ENCODE peak calls at places on chromosomes 1 and 21, in five cellular contexts. One of them, this sample, is unnamed.

GRCh38 chr1:234538062-234538731 is 59.2 kb upstream of the TARBP1 start:
- DNase-seq in transverse colon: peak; percentile 70
- DNase-seq in body of pancreas: peak; percentile 56
- DNase-seq in prostate gland: no peak
- DNase-seq in Peyer's patch: no peak
- DNase-seq in this sample: no peak

GRCh38 chr1:231872461-231872910 is 245.9 kb downstream of the DISC1 start:
- DNase-seq in transverse colon: no peak
- DNase-seq in body of pancreas: no peak
- DNase-seq in prostate gland: no peak
- DNase-seq in Peyer's patch: no peak
- DNase-seq in this sample: no peak

GRCh38 chr1:118147542-118147941 is 37.5 kb downstream of the SPAG17 start:
- DNase-seq in transverse colon: no peak
- DNase-seq in body of pancreas: no peak
- DNase-seq in prostate gland: no peak
- DNase-seq in Peyer's patch: no peak
- DNase-seq in this sample: no peak

GRCh38 chr1:38151399-38151798 is 104.8 kb upstream of the POU3F1 start:
- DNase-seq in transverse colon: no peak
- DNase-seq in body of pancreas: no peak
- DNase-seq in prostate gland: no peak
- DNase-seq in Peyer's patch: no peak
- DNase-seq in this sample: no peak

GRCh38 chr1:238961790-238962189 is 424.6 kb upstream of the CHRM3 start:
- DNase-seq in transverse colon: no peak
- DNase-seq in body of pancreas: no peak
- DNase-seq in prostate gland: no peak
- DNase-seq in Peyer's patch: no peak
- DNase-seq in this sample: no peak

GRCh38 chr1:176566004-176566975 is 103.3 kb downstream of the PAPPA2 start:
- DNase-seq in transverse colon: no peak
- DNase-seq in body of pancreas: no peak
- DNase-seq in prostate gland: no peak
- DNase-seq in Peyer's patch: no peak
- DNase-seq in this sample: no peak

GRCh38 chr1:2940178-2940577 is 81.1 kb upstream of the ACTRT2 start:
- DNase-seq in transverse colon: no peak
- DNase-seq in body of pancreas: no peak
- DNase-seq in prostate gland: no peak
- DNase-seq in Peyer's patch: no peak
- DNase-seq in this sample: no peak

GRCh38 chr1:154157520-154158306 is 2.8 kb upstream of the NUP210L start:
- DNase-seq in transverse colon: no peak
- DNase-seq in body of pancreas: no peak
- DNase-seq in prostate gland: no peak
- DNase-seq in Peyer's patch: peak; percentile 28
- DNase-seq in this sample: peak; percentile 49

GRCh38 chr1:27522148-27522859 is 32.3 kb upstream of the WASF2 start:
- DNase-seq in transverse colon: no peak
- DNase-seq in body of pancreas: no peak
- DNase-seq in prostate gland: peak; percentile 79
- DNase-seq in Peyer's patch: peak; percentile 37
- DNase-seq in this sample: no peak

GRCh38 chr1:53090227-53091147 is 28.5 kb downstream of the PODN start:
- DNase-seq in transverse colon: peak; percentile 65
- DNase-seq in body of pancreas: no peak
- DNase-seq in prostate gland: no peak
- DNase-seq in Peyer's patch: no peak
- DNase-seq in this sample: no peak

GRCh38 chr1:8889925-8890785 is 11.7 kb upstream of the ENO1 start:
- DNase-seq in transverse colon: peak; percentile 74
- DNase-seq in body of pancreas: peak; percentile 54
- DNase-seq in prostate gland: peak; percentile 92
- DNase-seq in Peyer's patch: peak; percentile 34
- DNase-seq in this sample: peak; percentile 97

GRCh38 chr1:174710868-174711845 is 263.4 kb downstream of the GPR52 start:
- DNase-seq in transverse colon: no peak
- DNase-seq in body of pancreas: no peak
- DNase-seq in prostate gland: no peak
- DNase-seq in Peyer's patch: no peak
- DNase-seq in this sample: no peak

GRCh38 chr1:236795035-236795756 is at the start of gene MTR:
- DNase-seq in transverse colon: peak; percentile 98
- DNase-seq in body of pancreas: peak; percentile 98
- DNase-seq in prostate gland: peak; percentile 99
- DNase-seq in Peyer's patch: peak; percentile 99
- DNase-seq in this sample: peak; percentile 100

GRCh38 chr1:147337040-147337439 is 94.6 kb downstream of the CHD1L start:
- DNase-seq in transverse colon: no peak
- DNase-seq in body of pancreas: no peak
- DNase-seq in prostate gland: no peak
- DNase-seq in Peyer's patch: no peak
- DNase-seq in this sample: no peak

GRCh38 chr1:224259986-224260385 is 70.0 kb downstream of the NVL start:
- DNase-seq in transverse colon: no peak
- DNase-seq in body of pancreas: no peak
- DNase-seq in prostate gland: no peak
- DNase-seq in Peyer's patch: no peak
- DNase-seq in this sample: no peak

GRCh38 chr21:44934276-44934675 is 5.6 kb upstream of the SLX9 start:
- DNase-seq in transverse colon: no peak
- DNase-seq in body of pancreas: no peak
- DNase-seq in prostate gland: no peak
- DNase-seq in Peyer's patch: no peak
- DNase-seq in this sample: no peak

GRCh38 chr21:45309069-45309521 is 21.4 kb upstream of the POFUT2 start:
- DNase-seq in transverse colon: peak; percentile 70
- DNase-seq in body of pancreas: peak; percentile 58
- DNase-seq in prostate gland: no peak
- DNase-seq in Peyer's patch: peak; percentile 40
- DNase-seq in this sample: peak; percentile 82

GRCh38 chr1:53956308-53957168 is 10.4 kb downstream of the LRRC42 start:
- DNase-seq in transverse colon: no peak
- DNase-seq in body of pancreas: no peak
- DNase-seq in prostate gland: no peak
- DNase-seq in Peyer's patch: no peak
- DNase-seq in this sample: no peak

GRCh38 chr1:207017615-207018559 is 14.7 kb downstream of the C1orf116 start:
- DNase-seq in transverse colon: no peak
- DNase-seq in body of pancreas: peak; percentile 60
- DNase-seq in prostate gland: peak; percentile 63
- DNase-seq in Peyer's patch: no peak
- DNase-seq in this sample: peak; percentile 45

GRCh38 chr1:214281030-214281901 is at the start of gene SMYD2:
- DNase-seq in transverse colon: peak; percentile 80
- DNase-seq in body of pancreas: peak; percentile 73
- DNase-seq in prostate gland: peak; percentile 65
- DNase-seq in Peyer's patch: peak; percentile 74
- DNase-seq in this sample: peak; percentile 80

GRCh38 chr1:59554752-59555151 is 257.9 kb downstream of the FGGY start:
- DNase-seq in transverse colon: no peak
- DNase-seq in body of pancreas: no peak
- DNase-seq in prostate gland: no peak
- DNase-seq in Peyer's patch: no peak
- DNase-seq in this sample: no peak

GRCh38 chr1:143735764-143736461 is 235.9 kb downstream of the FAM72C start:
- DNase-seq in transverse colon: no peak
- DNase-seq in body of pancreas: no peak
- DNase-seq in prostate gland: no peak
- DNase-seq in Peyer's patch: no peak
- DNase-seq in this sample: no peak

GRCh38 chr1:22916469-22916817 is 56.2 kb downstream of the LACTBL1 start:
- DNase-seq in transverse colon: no peak
- DNase-seq in body of pancreas: no peak
- DNase-seq in prostate gland: no peak
- DNase-seq in Peyer's patch: no peak
- DNase-seq in this sample: no peak

GRCh38 chr1:246063013-246063616 is 444.0 kb downstream of the SMYD3 start:
- DNase-seq in transverse colon: no peak
- DNase-seq in body of pancreas: no peak
- DNase-seq in prostate gland: no peak
- DNase-seq in Peyer's patch: no peak
- DNase-seq in this sample: no peak

DNA sequence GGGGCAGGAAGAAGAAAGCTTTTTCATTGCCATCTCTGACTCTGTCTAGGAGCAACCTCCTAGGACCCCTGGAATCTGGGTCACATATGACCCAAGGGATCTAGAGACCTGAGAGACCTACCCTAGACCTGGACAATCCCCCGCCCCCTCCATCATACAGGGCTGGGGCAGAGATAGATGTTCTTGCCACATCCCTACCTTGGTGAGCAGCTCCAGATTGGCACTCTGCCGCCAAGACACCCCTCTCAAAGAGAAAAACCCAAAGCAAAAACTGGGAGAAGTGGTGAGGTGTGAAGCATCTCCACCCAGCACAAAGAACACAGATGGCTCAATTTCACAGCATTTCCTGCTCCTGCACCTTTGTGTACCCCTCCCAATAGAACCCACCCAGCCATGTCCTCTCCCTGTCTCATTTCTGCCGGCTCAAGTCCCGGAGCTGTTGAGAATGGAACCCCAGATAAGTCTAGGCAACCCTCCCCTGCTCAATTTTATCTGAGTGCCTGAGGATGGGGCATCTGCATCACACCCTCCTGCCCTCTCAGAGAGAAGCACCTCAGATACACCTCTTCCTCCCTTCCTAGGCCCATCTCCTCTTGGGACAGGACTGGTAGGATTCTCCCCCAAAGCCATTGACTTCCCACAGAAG is 1.2 kb downstream of the KIF21B start:
- DNase-seq in transverse colon: no peak
- DNase-seq in body of pancreas: no peak
- DNase-seq in prostate gland: no peak
- DNase-seq in Peyer's patch: no peak
- DNase-seq in this sample: no peak
- H3K4me3 ChIP-seq in transverse colon: peak overlapping the region; percentile 36
- H3K4me3 ChIP-seq in body of pancreas: no peak overlapping the region
- H3K4me3 ChIP-seq in prostate gland: peak overlapping the region; percentile 40
- H3K4me3 ChIP-seq in Peyer's patch: peak overlapping the region; percentile 81
- H3K4me3 ChIP-seq in this sample: peak overlapping the region; percentile 64

GRCh38 chr1:10772711-10773110 is 23.7 kb downstream of the CASZ1 start:
- DNase-seq in transverse colon: no peak
- DNase-seq in body of pancreas: no peak
- DNase-seq in prostate gland: no peak
- DNase-seq in Peyer's patch: no peak
- DNase-seq in this sample: no peak
- H3K4me1 ChIP-seq in transverse colon: peaks cover 44% of the 10 kb centered on the region
- H3K4me1 ChIP-seq in body of pancreas: peaks cover 13% of the 10 kb centered on the region
- H3K4me1 ChIP-seq in prostate gland: peaks cover 51% of the 10 kb centered on the region
- H3K4me1 ChIP-seq in Peyer's patch: no peaks in the 10 kb centered on the region
- H3K4me1 ChIP-seq in this sample: peaks cover 7% of the 10 kb centered on the region

GRCh38 chr1:211258310-211258755 is 833 bp upstream of the RCOR3 start:
- DNase-seq in transverse colon: peak; percentile 84
- DNase-seq in body of pancreas: peak; percentile 84
- DNase-seq in prostate gland: peak; percentile 67
- DNase-seq in Peyer's patch: peak; percentile 68
- DNase-seq in this sample: peak; percentile 80

GRCh38 chr1:211259596-211260126 is 495 bp downstream of the RCOR3 start:
- DNase-seq in transverse colon: peak; percentile 61
- DNase-seq in body of pancreas: peak; percentile 55
- DNase-seq in prostate gland: peak; percentile 58
- DNase-seq in Peyer's patch: peak; percentile 64
- DNase-seq in this sample: peak; percentile 73

GRCh38 chr1:211260161-211261107 is 1.3 kb downstream of the RCOR3 start:
- DNase-seq in transverse colon: peak; percentile 85
- DNase-seq in body of pancreas: peak; percentile 87
- DNase-seq in prostate gland: peak; percentile 91
- DNase-seq in Peyer's patch: peak; percentile 83
- DNase-seq in this sample: peak; percentile 91

GRCh38 chr1:211257831-211258225 is 1.3 kb upstream of the RCOR3 start:
- DNase-seq in transverse colon: no peak
- DNase-seq in body of pancreas: no peak
- DNase-seq in prostate gland: no peak
- DNase-seq in Peyer's patch: no peak
- DNase-seq in this sample: no peak

DNA sequence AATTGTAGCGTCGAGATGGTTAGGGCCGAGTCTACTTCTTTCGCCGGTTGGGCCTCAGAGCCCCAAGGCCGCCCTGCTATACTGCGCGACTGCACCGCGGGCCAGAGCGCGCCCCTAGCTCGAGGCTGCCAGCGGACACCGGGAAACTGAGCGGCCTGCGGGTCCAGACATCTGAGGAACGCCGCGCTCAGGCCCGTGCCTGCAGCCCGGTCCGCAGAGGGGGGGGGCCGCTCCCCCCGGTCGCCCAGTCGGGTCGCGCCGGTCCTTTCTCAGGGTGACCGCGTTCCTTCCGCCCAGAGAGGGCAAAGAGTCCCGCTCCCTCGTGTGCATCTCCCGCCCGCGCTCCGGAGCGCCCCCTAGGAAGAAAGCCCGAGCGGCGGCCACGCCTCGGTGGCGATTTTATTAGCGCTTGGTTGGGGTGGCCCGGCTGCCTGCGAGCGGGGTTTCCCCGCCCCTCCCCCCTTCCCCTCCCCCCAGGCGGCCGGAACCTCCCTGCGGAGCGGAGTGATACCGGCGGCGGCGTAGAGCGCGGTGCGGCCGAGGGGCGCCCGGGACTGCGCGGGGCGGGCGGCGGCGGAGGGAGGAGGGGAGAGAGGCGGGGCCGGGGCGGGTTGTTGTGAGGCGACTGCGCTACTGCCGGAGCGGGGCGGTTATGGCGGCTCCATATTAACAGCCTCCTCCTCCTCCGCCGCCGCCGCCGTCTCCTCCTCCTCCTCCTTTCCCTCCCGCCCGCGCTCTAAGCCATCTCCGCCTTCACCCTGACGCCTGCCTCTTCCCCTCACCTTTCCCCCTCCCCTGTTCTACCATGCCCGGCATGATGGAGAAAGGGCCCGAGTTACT is at the start of gene RCOR3:
- DNase-seq in transverse colon: peak; percentile 96
- DNase-seq in body of pancreas: peak; percentile 94
- DNase-seq in prostate gland: peak; percentile 94
- DNase-seq in Peyer's patch: peak; percentile 91
- DNase-seq in this sample: peak; percentile 94
- TF ChIP-seq POLR2A in transverse colon: peak; percentile 69
- TF ChIP-seq POLR2A in body of pancreas: peak; percentile 85
- TF ChIP-seq POLR2A in prostate gland: peak; percentile 72
- TF ChIP-seq POLR2A in Peyer's patch: peak; percentile 79
- TF ChIP-seq POLR2A in this sample: peak; percentile 53

DNA sequence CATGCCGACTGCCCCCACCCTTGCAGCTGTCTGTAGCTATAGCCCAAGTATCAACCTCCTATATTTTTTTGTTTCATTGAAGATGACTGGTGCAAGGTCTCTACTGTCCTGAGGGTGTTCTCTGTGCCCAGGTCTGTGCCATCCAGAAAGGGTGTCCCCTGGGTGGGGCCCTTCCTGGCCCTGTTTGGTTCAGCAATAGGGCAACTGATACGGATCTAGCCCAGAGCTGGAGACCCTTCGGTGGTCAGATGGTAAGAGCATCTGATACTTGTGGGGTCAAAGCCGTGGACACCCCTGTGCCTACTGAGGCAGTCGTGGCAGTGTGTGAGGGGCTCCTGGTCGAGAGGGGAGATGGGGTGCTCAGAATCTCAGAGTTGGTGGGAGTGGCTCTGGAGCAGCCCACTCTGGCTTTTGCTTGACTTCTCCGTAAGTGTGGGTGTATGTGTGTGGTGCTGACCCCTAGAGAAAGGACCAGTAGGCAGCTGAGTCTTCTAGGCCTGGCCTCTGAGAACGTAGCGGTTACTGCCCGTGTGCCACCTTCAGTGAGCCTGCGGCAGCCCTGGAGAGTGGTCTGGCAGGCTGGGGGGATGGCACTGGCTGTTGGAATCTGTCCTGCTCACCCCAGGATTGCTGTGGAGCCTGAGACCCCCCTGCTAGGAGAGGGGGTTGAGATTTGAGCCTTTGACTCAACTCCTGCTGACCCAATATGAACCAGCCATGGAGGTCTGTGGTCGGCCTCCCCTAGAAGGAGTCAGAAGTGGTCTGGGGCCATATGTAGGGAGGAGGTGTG is 2.7 kb downstream of the AMPD2 start:
- DNase-seq in transverse colon: no peak
- DNase-seq in body of pancreas: no peak
- DNase-seq in prostate gland: no peak
- DNase-seq in Peyer's patch: no peak
- DNase-seq in this sample: no peak
- H3K4me3 ChIP-seq in transverse colon: no peak overlapping the region
- H3K4me3 ChIP-seq in body of pancreas: no peak overlapping the region
- H3K4me3 ChIP-seq in prostate gland: no peak overlapping the region
- H3K4me3 ChIP-seq in Peyer's patch: no peak overlapping the region
- H3K4me3 ChIP-seq in this sample: no peak overlapping the region

This sample was measured in testis.